ENCODE peak calls at places on chromosomes 11 and 22, in five cellular contexts. U, I, W, D and G are unnamed samples.

GRCh38 chr22:19812910-19813309 is 41.8 kb downstream of the GNB1L start:
- DNase-seq in U (no peak), I (no peak), W (no peak), D (no peak), G (no peak)

GRCh38 chr22:26474687-26475086 is 8.9 kb downstream of the HPS4 start:
- DNase-seq in U (no peak), I (peak), W (no peak), D (no peak), G (no peak)

GRCh38 chr11:128359515-128359914 is 227.8 kb downstream of the ETS1 start:
- DNase-seq in U (no peak), I (peak), W (no peak), D (no peak), G (no peak)

GRCh38 chr11:120248551-120249278 is 8.8 kb downstream of the POU2F3 start:
- DNase-seq in U (no peak), I (no peak), W (no peak), D (no peak), G (peak)

GRCh38 chr11:17293308-17293707 is 16.8 kb downstream of the NUCB2 start:
- DNase-seq in U (no peak), I (no peak), W (no peak), D (no peak), G (no peak)

GRCh38 chr11:88538088-88538487 is 200.6 kb upstream of the CTSC start:
- DNase-seq in U (no peak), I (peak), W (no peak), D (no peak), G (no peak)

GRCh38 chr11:132072880-132073213 is 702.4 kb downstream of the NTM start:
- DNase-seq in U (no peak), I (no peak), W (no peak), D (no peak), G (no peak)

GRCh38 chr22:45229181-45229580 is 11.5 kb downstream of the KIAA0930 start:
- DNase-seq in U (no peak), I (no peak), W (no peak), D (no peak), G (no peak)

GRCh38 chr11:119970566-119970965 is 167.3 kb downstream of the TRIM29 start:
- DNase-seq in U (no peak), I (no peak), W (no peak), D (no peak), G (no peak)

GRCh38 chr22:42617155-42617983 is 2.7 kb upstream of the POLDIP3 start:
- DNase-seq in U (no peak), I (no peak), W (no peak), D (no peak), G (no peak)

GRCh38 chr22:48756146-48757111 is 1071.2 kb downstream of the BRD1 start:
- DNase-seq in U (no peak), I (no peak), W (no peak), D (peak), G (peak)

GRCh38 chr22:33476206-33476605 is 418.0 kb upstream of the SYN3 start:
- DNase-seq in U (no peak), I (no peak), W (no peak), D (no peak), G (no peak)

GRCh38 chr11:117876049-117876340 is 463 bp downstream of the FXYD6 start:
- DNase-seq in U (no peak), I (no peak), W (no peak), D (no peak), G (no peak)

GRCh38 chr22:45777046-45777851 is 105.6 kb downstream of the ATXN10 start:
- DNase-seq in U (no peak), I (peak), W (peak), D (no peak), G (no peak)

GRCh38 chr11:74719011-74719410 is 12.2 kb downstream of the CHRDL2 start:
- DNase-seq in U (no peak), I (no peak), W (no peak), D (no peak), G (no peak)

DNA sequence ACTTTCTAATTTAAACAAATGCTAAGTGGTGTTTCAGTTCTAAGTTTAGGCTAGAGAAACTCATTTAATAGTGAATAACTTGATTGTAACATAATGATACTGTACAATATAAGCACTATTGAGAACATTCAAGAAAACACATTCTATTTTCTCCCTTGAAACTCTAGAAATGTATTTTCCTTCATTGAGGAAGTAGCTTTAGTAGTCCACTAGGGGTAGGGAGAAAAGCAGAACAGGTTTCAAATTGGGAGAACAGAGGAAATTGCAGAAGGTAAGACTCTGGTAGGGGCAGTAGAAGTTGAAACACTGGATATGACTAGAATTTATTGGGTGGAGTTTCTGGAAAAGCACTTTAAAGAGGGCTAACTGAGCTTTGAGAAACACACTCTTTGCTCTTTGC is 31.6 kb upstream of the MPPED2 start:
- DNase-seq in U (no peak), I (no peak), W (no peak), D (no peak), G (no peak)
- TF ChIP-seq CTCF in U (no peak), I (no peak), W (no peak), D (no peak), G (peak)

GRCh38 chr11:19400296-19400695 is 159.6 kb upstream of the E2F8 start:
- DNase-seq in U (no peak), I (no peak), W (no peak), D (no peak), G (no peak)
- TF ChIP-seq CTCF in U (no peak), I (no peak), W (no peak), D (no peak), G (no peak)

GRCh38 chr22:37633082-37633692 is 6.3 kb upstream of the SH3BP1 start:
- DNase-seq in U (no peak), I (no peak), W (no peak), D (peak), G (no peak)

GRCh38 chr22:37635157-37635556 is 4.3 kb upstream of the SH3BP1 start:
- DNase-seq in U (no peak), I (no peak), W (no peak), D (no peak), G (no peak)

GRCh38 chr22:37634505-37635002 is 4.9 kb upstream of the SH3BP1 start:
- DNase-seq in U (no peak), I (no peak), W (no peak), D (no peak), G (no peak)

GRCh38 chr22:37632174-37633081 is 7.0 kb upstream of the SH3BP1 start:
- DNase-seq in U (no peak), I (no peak), W (no peak), D (peak), G (no peak)

DNA sequence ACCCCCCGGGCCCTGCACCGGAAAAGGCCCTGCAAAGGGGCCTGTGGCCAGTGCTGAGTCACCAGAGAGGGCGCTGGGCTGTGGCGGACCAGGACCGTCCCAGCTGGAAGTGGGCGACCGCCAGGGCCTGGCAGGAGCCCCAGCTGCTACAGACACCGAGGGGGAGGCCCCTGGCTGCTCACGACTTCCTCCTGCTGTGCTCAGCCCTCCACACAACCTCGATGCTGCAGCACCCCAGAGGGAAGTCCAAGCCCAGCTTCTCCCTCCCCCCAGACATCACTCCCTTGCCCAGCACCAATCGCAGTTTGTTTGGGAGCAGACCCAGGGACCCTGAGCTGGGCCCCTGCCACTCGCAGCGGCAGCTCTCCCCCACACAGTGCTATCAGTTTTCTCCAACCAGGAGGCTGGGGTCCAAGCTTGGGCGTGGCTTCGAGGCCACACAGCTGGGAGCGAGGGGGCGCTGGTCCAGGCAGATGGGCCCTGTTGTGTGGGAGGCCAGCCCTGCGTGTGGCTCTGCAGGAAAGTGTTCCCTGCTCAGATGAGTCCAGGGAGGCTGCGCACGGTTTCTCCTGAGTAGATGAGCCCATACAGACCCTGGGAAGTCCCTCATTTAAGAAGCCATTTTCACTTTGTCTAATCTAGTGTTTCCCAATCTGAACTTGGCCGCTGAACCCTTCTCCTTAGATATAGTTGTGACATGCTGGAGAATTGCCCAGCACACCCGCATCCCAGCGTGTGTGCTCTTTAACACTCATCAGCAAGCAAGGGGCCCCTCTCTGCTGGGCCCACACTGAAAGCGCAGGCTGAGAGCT is 5.6 kb upstream of the SH3BP1 start:
- DNase-seq in U (peak), I (peak), W (peak), D (peak), G (no peak)
- TF ChIP-seq CTCF in U (no peak), I (peak), W (peak), D (peak), G (peak)

DNA sequence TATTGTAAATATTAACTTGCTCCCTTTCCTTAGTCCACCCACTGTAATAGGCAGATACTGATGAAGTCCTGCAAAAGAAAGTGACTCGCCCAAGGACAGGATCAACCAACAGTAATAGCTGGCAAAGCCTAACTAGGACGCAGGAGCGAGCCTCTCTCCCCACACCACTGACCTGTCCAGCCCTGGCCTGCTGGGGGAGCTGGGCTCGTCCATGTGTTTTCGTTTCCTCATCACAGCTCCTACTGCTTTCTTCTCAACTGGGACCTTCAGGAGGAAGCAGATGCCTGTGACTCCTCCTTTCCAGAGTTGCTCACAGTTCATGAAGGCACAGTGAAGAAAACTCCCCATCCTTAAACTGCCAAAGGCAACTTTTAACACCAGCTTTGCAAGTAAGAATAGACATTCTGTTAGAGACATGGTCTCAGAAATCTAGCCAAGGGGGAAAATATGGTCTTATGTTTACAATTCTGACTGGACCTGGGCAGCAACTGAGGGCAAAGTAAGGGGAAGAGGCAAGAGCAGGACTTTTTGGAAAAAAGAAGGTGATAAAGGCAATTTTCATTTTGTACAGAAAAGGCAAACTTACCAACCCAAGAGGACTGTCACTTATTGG is 11.6 kb upstream of the GPHA2 start:
- DNase-seq in U (no peak), I (peak), W (no peak), D (no peak), G (peak)
- TF ChIP-seq CTCF in U (no peak), I (peak), W (no peak), D (no peak), G (no peak)

GRCh38 chr22:23380230-23380573 is 199.9 kb downstream of the IGLL1 start:
- DNase-seq in U (no peak), I (no peak), W (no peak), D (no peak), G (no peak)

GRCh38 chr22:23373601-23374000 is 193.3 kb downstream of the BCR start:
- DNase-seq in U (no peak), I (no peak), W (no peak), D (no peak), G (no peak)

GRCh38 chr22:23375031-23375827 is 194.9 kb downstream of the BCR start:
- DNase-seq in U (no peak), I (no peak), W (no peak), D (no peak), G (no peak)

GRCh38 chr22:23377767-23378166 is 197.5 kb downstream of the BCR start:
- DNase-seq in U (no peak), I (no peak), W (no peak), D (no peak), G (no peak)

DNA sequence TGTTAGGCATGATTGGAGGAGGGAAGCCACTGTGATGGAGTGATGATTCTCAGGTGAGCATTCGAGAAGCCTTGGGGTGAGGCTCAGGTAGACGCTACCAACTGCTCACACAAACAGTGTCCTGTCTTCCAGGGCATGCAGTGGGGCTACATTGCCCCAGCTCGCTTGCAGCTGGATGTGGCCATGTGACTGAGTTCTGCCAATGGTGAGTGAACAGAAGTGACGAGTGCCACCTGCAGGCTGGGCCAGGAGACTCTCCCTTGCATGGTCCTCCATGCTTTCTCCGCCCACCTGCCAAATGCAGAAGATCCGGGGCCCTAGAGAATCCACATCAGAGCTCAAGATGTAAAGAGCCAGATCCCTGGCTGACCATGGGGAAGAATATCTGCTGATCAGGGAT is 195.9 kb downstream of the BCR start:
- DNase-seq in U (no peak), I (peak), W (peak), D (peak), G (no peak)
- TF ChIP-seq CTCF in U (no peak), I (peak), W (peak), D (peak), G (peak)

GRCh38 chr11:57667065-57667714 is 724 bp upstream of the ZDHHC5 start:
- DNase-seq in U (peak), I (peak), W (peak), D (peak), G (peak)
- TF ChIP-seq CTCF in U (no peak), I (no peak), W (no peak), D (no peak), G (peak)

GRCh38 chr11:107017104-107017432 is 1.2 kb downstream of the GUCY1A2 start:
- DNase-seq in U (no peak), I (no peak), W (no peak), D (peak), G (no peak)

GRCh38 chr11:107014871-107015270 is 3.4 kb downstream of the GUCY1A2 start:
- DNase-seq in U (no peak), I (no peak), W (no peak), D (no peak), G (no peak)

GRCh38 chr11:107018902-107019493 is 722 bp upstream of the GUCY1A2 start:
- DNase-seq in U (no peak), I (peak), W (no peak), D (peak), G (peak)

GRCh38 chr11:107018274-107018901 is at the start of gene GUCY1A2:
- DNase-seq in U (no peak), I (no peak), W (no peak), D (peak), G (peak)

GRCh38 chr11:107017433-107018227 is 646 bp downstream of the GUCY1A2 start:
- DNase-seq in U (no peak), I (peak), W (no peak), D (peak), G (peak)
- TF ChIP-seq CTCF in U (no peak), I (peak), W (peak), D (peak), G (peak)

GRCh38 chr11:3927129-3927796 is 71.8 kb downstream of the STIM1 start:
- DNase-seq in U (no peak), I (no peak), W (no peak), D (no peak), G (no peak)
- TF ChIP-seq CTCF in U (no peak), I (no peak), W (no peak), D (no peak), G (peak)

GRCh38 chr11:116731821-116732739 is 40.7 kb downstream of the BUD13 start:
- DNase-seq in U (no peak), I (no peak), W (no peak), D (no peak), G (no peak)

GRCh38 chr11:116731097-116731761 is 41.6 kb downstream of the BUD13 start:
- DNase-seq in U (no peak), I (no peak), W (no peak), D (no peak), G (no peak)

GRCh38 chr11:116733386-116733755 is 39.4 kb downstream of the BUD13 start:
- DNase-seq in U (no peak), I (no peak), W (no peak), D (no peak), G (no peak)

GRCh38 chr11:116733959-116734517 is 38.7 kb downstream of the BUD13 start:
- DNase-seq in U (no peak), I (no peak), W (no peak), D (no peak), G (no peak)

DNA sequence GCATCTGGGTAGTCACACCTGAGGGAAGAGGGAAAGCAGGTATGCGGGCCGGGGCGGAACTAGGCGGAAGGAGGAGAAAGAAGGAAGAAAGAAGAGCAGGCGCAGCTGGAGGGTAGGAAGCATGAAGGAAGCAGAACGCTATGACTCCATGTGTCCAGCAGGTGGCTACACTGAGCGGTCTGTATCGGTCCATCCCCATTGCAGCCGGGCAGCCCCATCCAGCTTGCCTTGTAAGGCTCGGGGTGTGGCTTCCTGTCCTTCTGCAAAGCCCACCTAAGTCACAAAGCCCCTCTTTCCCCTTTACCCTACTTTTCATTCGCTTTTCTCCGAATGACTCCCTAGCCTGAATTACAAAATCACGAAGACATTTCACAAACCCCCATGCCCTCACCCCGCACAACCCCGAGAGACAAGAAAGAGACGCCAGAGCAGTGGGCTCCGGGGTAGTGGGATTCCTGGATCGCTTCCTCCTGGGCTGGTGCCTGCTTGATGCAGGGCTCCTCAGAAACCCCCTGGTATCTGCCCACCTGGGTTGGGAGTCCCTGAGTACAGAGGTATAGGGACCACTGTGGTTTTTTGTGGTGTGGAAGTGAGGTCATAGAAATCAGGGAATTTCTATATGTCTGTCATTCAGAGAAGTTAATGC is 39.9 kb downstream of the BUD13 start:
- DNase-seq in U (peak), I (peak), W (peak), D (peak), G (no peak)
- TF ChIP-seq CTCF in U (peak), I (peak), W (peak), D (peak), G (peak)

DNA sequence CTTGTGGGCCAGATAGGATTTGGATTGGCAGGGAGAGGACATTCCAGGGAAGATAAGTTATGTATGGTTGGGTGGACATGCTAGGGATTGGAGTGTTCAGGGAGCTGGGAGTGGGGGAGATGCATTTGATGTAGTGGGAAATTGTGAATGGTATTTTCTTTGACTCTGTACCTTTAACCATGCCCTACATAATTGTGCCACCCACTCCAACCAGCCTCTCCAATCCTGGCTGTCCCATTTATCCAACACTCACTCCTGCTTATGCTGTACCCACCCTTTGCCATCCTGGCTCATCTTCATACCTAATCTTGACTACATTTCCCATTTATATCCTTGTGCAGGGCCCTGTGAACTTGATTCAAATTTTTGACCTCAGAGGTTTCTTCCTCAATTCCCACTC is 172.6 kb downstream of the RRAS2 start:
- DNase-seq in U (no peak), I (no peak), W (no peak), D (no peak), G (no peak)
- TF ChIP-seq CTCF in U (no peak), I (no peak), W (no peak), D (no peak), G (no peak)